ENCODE peak calls at places on chromosome 9, in ten cellular contexts. M is HL-60, G is GM13977, Q is HFF-Myc, A is RWPE2, E is RWPE1, N is MM.1S, J is endodermal cell, L is stomach, Z is GM12865. R is an unnamed sample.

GRCh38 chr9:124502711-124503702 is 4.2 kb downstream of the NR5A1 start:
- DNase-seq in M (no peak), G (no peak), Q (no peak), A (peak; percentile 63), E (no peak), N (no peak), J (no peak), L (no peak), Z (no peak), R (no peak)

GRCh38 chr9:123020796-123021195 is 12.7 kb upstream of the GPR21 start:
- DNase-seq in M (no peak), G (no peak), Q (no peak), A (no peak), E (no peak), N (no peak), J (no peak), L (no peak), Z (no peak), R (no peak)

GRCh38 chr9:136088481-136088938 is 6.6 kb downstream of the NACC2 start:
- DNase-seq in M (no peak), G (no peak), Q (no peak), A (no peak), E (no peak), N (no peak), J (no peak), L (no peak), Z (no peak), R (no peak)

GRCh38 chr9:83047839-83048775 is 14.8 kb downstream of the RASEF start:
- DNase-seq in M (no peak), G (no peak), Q (no peak), A (no peak), E (no peak), N (no peak), J (no peak), L (peak; percentile 78), Z (no peak), R (no peak)

GRCh38 chr9:5441043-5441442 is 3.3 kb upstream of the PLGRKT start:
- DNase-seq in M (no peak), G (no peak), Q (peak; percentile 27), A (no peak), E (no peak), N (no peak), J (no peak), L (no peak), Z (no peak), R (no peak)

GRCh38 chr9:96856363-96857286 is 2.3 kb upstream of the ZNF782 start:
- DNase-seq in M (peak; percentile 41), G (peak; percentile 48), Q (no peak), A (no peak), E (peak; percentile 64), N (peak; percentile 75), J (peak; percentile 92), L (peak; percentile 69), Z (peak; percentile 75), R (peak; percentile 74)

GRCh38 chr9:79020266-79020665 is 551.5 kb upstream of the TLE4 start:
- DNase-seq in M (no peak), G (no peak), Q (peak; percentile 29), A (no peak), E (no peak), N (no peak), J (no peak), L (no peak), Z (no peak), R (no peak)

GRCh38 chr9:99593621-99594020 is 228.1 kb upstream of the NR4A3 start:
- DNase-seq in M (no peak), G (no peak), Q (no peak), A (no peak), E (no peak), N (no peak), J (no peak), L (no peak), Z (no peak), R (no peak)

GRCh38 chr9:93667627-93668026 is 91.2 kb downstream of the PHF2 start:
- DNase-seq in M (no peak), G (no peak), Q (no peak), A (no peak), E (no peak), N (no peak), J (peak; percentile 24), L (no peak), Z (no peak), R (no peak)

GRCh38 chr9:22308177-22308576 is 138.4 kb upstream of the DMRTA1 start:
- DNase-seq in M (no peak), G (no peak), Q (no peak), A (no peak), E (no peak), N (peak; percentile 9), J (no peak), L (no peak), Z (no peak), R (no peak)

GRCh38 chr9:16363073-16363781 is 507.2 kb downstream of the BNC2 start:
- DNase-seq in M (no peak), G (no peak), Q (no peak), A (no peak), E (no peak), N (no peak), J (no peak), L (no peak), Z (no peak), R (no peak)

GRCh38 chr9:16360247-16360646 is 510.2 kb downstream of the BNC2 start:
- DNase-seq in M (no peak), G (no peak), Q (no peak), A (no peak), E (no peak), N (no peak), J (no peak), L (no peak), Z (no peak), R (no peak)

GRCh38 chr9:16361939-16362338 is 508.5 kb downstream of the BNC2 start:
- DNase-seq in M (no peak), G (no peak), Q (no peak), A (no peak), E (no peak), N (no peak), J (no peak), L (no peak), Z (no peak), R (no peak)

GRCh38 chr9:16358751-16359150 is 511.7 kb downstream of the BNC2 start:
- DNase-seq in M (no peak), G (no peak), Q (no peak), A (no peak), E (no peak), N (no peak), J (no peak), L (no peak), Z (no peak), R (no peak)

GRCh38 chr9:16361118-16361517 is 509.4 kb downstream of the BNC2 start:
- DNase-seq in M (no peak), G (no peak), Q (no peak), A (no peak), E (no peak), N (no peak), J (no peak), L (no peak), Z (no peak), R (no peak)
- TF ChIP-seq CTCF in M (no peak), G (no peak), Q (no peak), A (no peak), E (no peak), N (no peak), J (no peak), L (no peak), Z (no peak), R (no peak)

GRCh38 chr9:80926611-80927010 is 762.7 kb downstream of the TLE1 start:
- DNase-seq in M (no peak), G (no peak), Q (no peak), A (no peak), E (no peak), N (no peak), J (no peak), L (no peak), Z (no peak), R (no peak)
- TF ChIP-seq CTCF in M (no peak), G (no peak), Q (no peak), A (no peak), E (no peak), N (no peak), J (no peak), L (no peak), Z (no peak), R (no peak)

GRCh38 chr9:115229496-115229895 is 111.5 kb upstream of the TNC start:
- DNase-seq in M (no peak), G (no peak), Q (no peak), A (no peak), E (no peak), N (no peak), J (no peak), L (no peak), Z (no peak), R (no peak)
- TF ChIP-seq CTCF in M (no peak), G (no peak), Q (no peak), A (no peak), E (no peak), N (no peak), J (no peak), L (no peak), Z (no peak), R (no peak)

GRCh38 chr9:107861075-107861474 is 371.5 kb upstream of the KLF4 start:
- DNase-seq in M (no peak), G (no peak), Q (no peak), A (no peak), E (no peak), N (no peak), J (no peak), L (no peak), Z (no peak), R (no peak)
- TF ChIP-seq CTCF in M (no peak), G (no peak), Q (no peak), A (no peak), E (no peak), N (no peak), J (peak; percentile 59), L (no peak), Z (no peak), R (no peak)

R was measured in mesothelial cell of epicardium.